ENCODE peak calls at places on chromosomes 13 and 19, in seven cellular contexts. F, P, Y, C, N, R and Q are unnamed samples.

GRCh38 chr19:7397687-7398086 is 49.0 kb downstream of the ARHGEF18 start:
- DNase-seq in F (no peak), P (no peak), Y (peak), C (peak), N (no peak), R (peak), Q (no peak)

GRCh38 chr19:18430417-18431144 is 7.4 kb downstream of the ISYNA1 start:
- DNase-seq in F (no peak), P (no peak), Y (no peak), C (no peak), N (no peak), R (no peak), Q (no peak)

GRCh38 chr19:53780506-53780905 is 43.6 kb downstream of the NLRP12 start:
- DNase-seq in F (no peak), P (no peak), Y (no peak), C (no peak), N (no peak), R (no peak), Q (no peak)

GRCh38 chr13:98214707-98215106 is 37.6 kb upstream of the RNF113B start:
- DNase-seq in F (no peak), P (no peak), Y (no peak), C (no peak), N (no peak), R (no peak), Q (no peak)

GRCh38 chr13:24709186-24709913 is 29.1 kb downstream of the ATP12A start:
- DNase-seq in F (peak), P (no peak), Y (no peak), C (no peak), N (no peak), R (no peak), Q (no peak)

GRCh38 chr13:106129273-106129672 is 406.2 kb downstream of the EFNB2 start:
- DNase-seq in F (no peak), P (no peak), Y (no peak), C (no peak), N (no peak), R (no peak), Q (no peak)

GRCh38 chr19:30539981-30540380 is 167.8 kb downstream of the ZNF536 start:
- DNase-seq in F (no peak), P (no peak), Y (no peak), C (no peak), N (no peak), R (no peak), Q (no peak)

GRCh38 chr13:57629821-57630235 is 1.7 kb upstream of the PCDH17 start:
- DNase-seq in F (peak), P (peak), Y (no peak), C (peak), N (peak), R (no peak), Q (no peak)

GRCh38 chr13:95327190-95327589 is 25.9 kb upstream of the ABCC4 start:
- DNase-seq in F (no peak), P (no peak), Y (no peak), C (no peak), N (no peak), R (no peak), Q (no peak)

GRCh38 chr13:19591864-19592263 is 30.5 kb upstream of the TPTE2 start:
- DNase-seq in F (peak), P (no peak), Y (no peak), C (no peak), N (no peak), R (no peak), Q (no peak)